ENCODE peak calls at places on chromosomes 2 and 18, in seven cellular contexts. Q, I, P, B, G, H and O are unnamed samples.

GRCh38 chr2:203650860-203651613 is 55.4 kb upstream of the CD28 start:
- DNase-seq in Q (no peak), I (peak; percentile 40), P (no peak), B (peak; percentile 52), G (peak; percentile 40), H (peak; percentile 27), O (no peak)

GRCh38 chr2:143843696-143844095 is 676.2 kb downstream of the ZEB2 start:
- DNase-seq in Q (no peak), I (no peak), P (no peak), B (no peak), G (no peak), H (no peak), O (no peak)

GRCh38 chr2:178363252-178363651 is 87.7 kb downstream of the PRKRA start:
- DNase-seq in Q (no peak), I (peak; percentile 11), P (no peak), B (peak; percentile 37), G (peak; percentile 10), H (peak; percentile 49), O (no peak)

GRCh38 chr2:227415538-227416424 is 28.0 kb upstream of the SCYGR1 start:
- DNase-seq in Q (no peak), I (peak; percentile 56), P (no peak), B (peak; percentile 79), G (peak; percentile 77), H (peak; percentile 36), O (no peak)

GRCh38 chr2:21438949-21439348 is 315.2 kb downstream of the TDRD15 start:
- DNase-seq in Q (no peak), I (no peak), P (no peak), B (peak; percentile 23), G (peak; percentile 81), H (no peak), O (no peak)

GRCh38 chr2:14723684-14724083 is 91.2 kb downstream of the LRATD1 start:
- DNase-seq in Q (no peak), I (no peak), P (no peak), B (no peak), G (no peak), H (no peak), O (no peak)

GRCh38 chr2:196638765-196639164 is 750 bp upstream of the CCDC150 start:
- DNase-seq in Q (no peak), I (no peak), P (no peak), B (no peak), G (no peak), H (no peak), O (no peak)

GRCh38 chr18:48452863-48453323 is 43.7 kb upstream of the ZBTB7C start:
- DNase-seq in Q (no peak), I (no peak), P (no peak), B (no peak), G (no peak), H (no peak), O (no peak)

GRCh38 chr2:7951001-7951400 is 730.9 kb upstream of the ID2 start:
- DNase-seq in Q (no peak), I (no peak), P (no peak), B (no peak), G (no peak), H (no peak), O (no peak)

GRCh38 chr18:42426496-42427015 is 471.5 kb downstream of the PIK3C3 start:
- DNase-seq in Q (no peak), I (no peak), P (no peak), B (no peak), G (no peak), H (no peak), O (no peak)

GRCh38 chr2:112794841-112795240 is 10.5 kb upstream of the IL1A start:
- DNase-seq in Q (no peak), I (no peak), P (no peak), B (no peak), G (no peak), H (no peak), O (no peak)

GRCh38 chr2:233979748-233980147 is 62.6 kb downstream of the TRPM8 start:
- DNase-seq in Q (no peak), I (peak; percentile 36), P (no peak), B (peak; percentile 33), G (peak; percentile 50), H (no peak), O (no peak)

GRCh38 chr2:100818606-100819364 is 1.2 kb upstream of the NPAS2 start:
- DNase-seq in Q (no peak), I (peak; percentile 52), P (peak; percentile 73), B (peak; percentile 75), G (no peak), H (peak; percentile 87), O (no peak)

GRCh38 chr18:52326001-52326400 is 14.0 kb upstream of the DCC start:
- DNase-seq in Q (no peak), I (no peak), P (no peak), B (no peak), G (peak; percentile 10), H (no peak), O (no peak)

GRCh38 chr2:112187046-112187715 is 49.0 kb downstream of the FBLN7 start:
- DNase-seq in Q (no peak), I (no peak), P (no peak), B (no peak), G (no peak), H (no peak), O (no peak)

GRCh38 chr2:224069172-224069571 is 30.1 kb upstream of the SERPINE2 start:
- DNase-seq in Q (no peak), I (no peak), P (no peak), B (peak; percentile 36), G (peak; percentile 34), H (no peak), O (no peak)

GRCh38 chr2:233354971-233355574 is 779 bp downstream of the DGKD start:
- DNase-seq in Q (no peak), I (no peak), P (peak; percentile 28), B (peak; percentile 21), G (no peak), H (peak; percentile 42), O (no peak)

GRCh38 chr2:204988836-204989235 is 443.6 kb downstream of the PARD3B start:
- DNase-seq in Q (no peak), I (no peak), P (no peak), B (no peak), G (no peak), H (no peak), O (no peak)

GRCh38 chr2:180017764-180018163 is 10.7 kb upstream of the CWC22 start:
- DNase-seq in Q (no peak), I (peak; percentile 21), P (no peak), B (peak; percentile 59), G (peak; percentile 35), H (no peak), O (no peak)

GRCh38 chr2:8049851-8050571 is 631.8 kb upstream of the ID2 start:
- DNase-seq in Q (no peak), I (no peak), P (no peak), B (no peak), G (no peak), H (no peak), O (no peak)

GRCh38 chr2:100853909-100854810 is 34.2 kb downstream of the NPAS2 start:
- DNase-seq in Q (no peak), I (no peak), P (no peak), B (no peak), G (no peak), H (no peak), O (no peak)

GRCh38 chr2:217709496-217710217 is 293.1 kb downstream of the TNS1 start:
- DNase-seq in Q (no peak), I (no peak), P (no peak), B (no peak), G (no peak), H (no peak), O (no peak)

GRCh38 chr2:232237460-232237859 is 141.1 kb upstream of the ALPP start:
- DNase-seq in Q (no peak), I (no peak), P (no peak), B (no peak), G (no peak), H (no peak), O (no peak)

GRCh38 chr2:101277111-101277510 is 24.4 kb downstream of the CNOT11 start:
- DNase-seq in Q (no peak), I (peak; percentile 9), P (no peak), B (no peak), G (no peak), H (no peak), O (no peak)

GRCh38 chr2:71690231-71690834 is 237.0 kb downstream of the DYSF start:
- DNase-seq in Q (no peak), I (no peak), P (no peak), B (no peak), G (no peak), H (no peak), O (no peak)